ENCODE peak calls at places on chromosomes 6 and 20, in five cellular contexts. One of them, this sample, is unnamed. For H3K4me1, the result is how much of the 10 kb centered on the place peaks cover.

GRCh38 chr6:7542878-7543394 is 1.5 kb downstream of the DSP start:
- DNase-seq in uterus: no peak
- DNase-seq in Peyer's patch: peak
- DNase-seq in PC-3: peak
- DNase-seq in ovary: peak
- DNase-seq in this sample: peak

GRCh38 chr6:128538763-128539162 is 18.4 kb upstream of the PTPRK start:
- DNase-seq in uterus: no peak
- DNase-seq in Peyer's patch: no peak
- DNase-seq in PC-3: peak
- DNase-seq in ovary: no peak
- DNase-seq in this sample: no peak

GRCh38 chr6:112640895-112641294 is 293.8 kb downstream of the RFPL4B start:
- DNase-seq in uterus: no peak
- DNase-seq in Peyer's patch: no peak
- DNase-seq in PC-3: peak
- DNase-seq in ovary: no peak
- DNase-seq in this sample: no peak

GRCh38 chr6:36857325-36857724 is 17.3 kb downstream of the PPIL1 start:
- DNase-seq in uterus: no peak
- DNase-seq in Peyer's patch: no peak
- DNase-seq in PC-3: no peak
- DNase-seq in ovary: no peak
- DNase-seq in this sample: no peak

GRCh38 chr20:7967199-7967844 is 27.1 kb upstream of the HAO1 start:
- DNase-seq in uterus: no peak
- DNase-seq in Peyer's patch: no peak
- DNase-seq in PC-3: peak
- DNase-seq in ovary: no peak
- DNase-seq in this sample: no peak

GRCh38 chr6:96522469-96523009 is 933 bp downstream of the UFL1 start:
- DNase-seq in uterus: no peak
- DNase-seq in Peyer's patch: no peak
- DNase-seq in PC-3: no peak
- DNase-seq in ovary: no peak
- DNase-seq in this sample: no peak

GRCh38 chr6:101402618-101403002 is 9.1 kb downstream of the GRIK2 start:
- DNase-seq in uterus: no peak
- DNase-seq in Peyer's patch: no peak
- DNase-seq in PC-3: no peak
- DNase-seq in ovary: no peak
- DNase-seq in this sample: no peak

GRCh38 chr20:3796477-3797225 is 541 bp downstream of the CDC25B start:
- DNase-seq in uterus: no peak
- DNase-seq in Peyer's patch: no peak
- DNase-seq in PC-3: no peak
- DNase-seq in ovary: no peak
- DNase-seq in this sample: no peak

GRCh38 chr6:110233769-110234374 is 53.6 kb downstream of the CDC40 start:
- DNase-seq in uterus: no peak
- DNase-seq in Peyer's patch: no peak
- DNase-seq in PC-3: no peak
- DNase-seq in ovary: no peak
- DNase-seq in this sample: no peak

GRCh38 chr20:3374296-3374695 is 33.2 kb downstream of the DNAAF9 start:
- DNase-seq in uterus: no peak
- DNase-seq in Peyer's patch: no peak
- DNase-seq in PC-3: no peak
- DNase-seq in ovary: no peak
- DNase-seq in this sample: no peak

GRCh38 chr6:82113231-82113630 is 134.3 kb downstream of the IBTK start:
- DNase-seq in uterus: no peak
- DNase-seq in Peyer's patch: no peak
- DNase-seq in PC-3: no peak
- DNase-seq in ovary: no peak
- DNase-seq in this sample: no peak

GRCh38 chr20:36924167-36925045 is 27.1 kb downstream of the SAMHD1 start:
- DNase-seq in uterus: no peak
- DNase-seq in Peyer's patch: peak
- DNase-seq in PC-3: no peak
- DNase-seq in ovary: no peak
- DNase-seq in this sample: no peak

GRCh38 chr6:42787018-42787611 is 5.3 kb downstream of the BICRAL start:
- DNase-seq in uterus: no peak
- DNase-seq in Peyer's patch: no peak
- DNase-seq in PC-3: no peak
- DNase-seq in ovary: no peak
- DNase-seq in this sample: no peak

GRCh38 chr6:142784344-142784743 is 160.6 kb downstream of the HIVEP2 start:
- DNase-seq in uterus: no peak
- DNase-seq in Peyer's patch: peak
- DNase-seq in PC-3: no peak
- DNase-seq in ovary: no peak
- DNase-seq in this sample: no peak

GRCh38 chr6:30062471-30063178 is 1.6 kb downstream of the POLR1H start:
- DNase-seq in uterus: no peak
- DNase-seq in Peyer's patch: no peak
- DNase-seq in PC-3: peak
- DNase-seq in ovary: no peak
- DNase-seq in this sample: no peak

GRCh38 chr6:129104131-129104530 is 221.2 kb downstream of the LAMA2 start:
- DNase-seq in uterus: no peak
- DNase-seq in Peyer's patch: no peak
- DNase-seq in PC-3: peak
- DNase-seq in ovary: no peak
- DNase-seq in this sample: no peak

GRCh38 chr6:11143394-11144371 is 32.2 kb upstream of the ERVFRD-1 start:
- DNase-seq in uterus: peak
- DNase-seq in Peyer's patch: peak
- DNase-seq in PC-3: peak
- DNase-seq in ovary: no peak
- DNase-seq in this sample: peak

GRCh38 chr6:151658091-151658490 is 149.4 kb upstream of the ESR1 start:
- DNase-seq in uterus: no peak
- DNase-seq in Peyer's patch: no peak
- DNase-seq in PC-3: peak
- DNase-seq in ovary: no peak
- DNase-seq in this sample: no peak

GRCh38 chr20:19887566-19888268 is 129.4 kb upstream of the NAA20 start:
- DNase-seq in uterus: no peak
- DNase-seq in Peyer's patch: peak
- DNase-seq in PC-3: no peak
- DNase-seq in ovary: no peak
- DNase-seq in this sample: no peak

GRCh38 chr6:25713802-25714201 is 40.7 kb upstream of the SLC17A4 start:
- DNase-seq in uterus: no peak
- DNase-seq in Peyer's patch: no peak
- DNase-seq in PC-3: no peak
- DNase-seq in ovary: no peak
- DNase-seq in this sample: no peak

GRCh38 chr6:30887901-30888300 is 3.6 kb downstream of the DDR1 start:
- DNase-seq in uterus: no peak
- DNase-seq in Peyer's patch: no peak
- DNase-seq in PC-3: no peak
- DNase-seq in ovary: no peak
- DNase-seq in this sample: no peak

GRCh38 chr20:25508083-25508770 is 77.1 kb downstream of the NINL start:
- DNase-seq in uterus: no peak
- DNase-seq in Peyer's patch: peak
- DNase-seq in PC-3: peak
- DNase-seq in ovary: peak
- DNase-seq in this sample: no peak

GRCh38 chr6:52840763-52841585 is at the start of gene GSTA5:
- DNase-seq in uterus: no peak
- DNase-seq in Peyer's patch: no peak
- DNase-seq in PC-3: peak
- DNase-seq in ovary: no peak
- DNase-seq in this sample: no peak

GRCh38 chr6:658244-658643 is 1.3 kb upstream of the HUS1B start:
- DNase-seq in uterus: no peak
- DNase-seq in Peyer's patch: no peak
- DNase-seq in PC-3: no peak
- DNase-seq in ovary: no peak
- DNase-seq in this sample: no peak

GRCh38 chr6:170584181-170584953 is at the start of gene PDCD2:
- DNase-seq in uterus: peak
- DNase-seq in Peyer's patch: peak
- DNase-seq in PC-3: peak
- DNase-seq in ovary: peak
- DNase-seq in this sample: peak

GRCh38 chr6:79632580-79632979 is 1.5 kb downstream of the SH3BGRL2 start:
- DNase-seq in uterus: no peak
- DNase-seq in Peyer's patch: no peak
- DNase-seq in PC-3: peak
- DNase-seq in ovary: no peak
- DNase-seq in this sample: no peak

GRCh38 chr6:152089992-152090391 is 282.5 kb downstream of the ESR1 start:
- DNase-seq in uterus: peak
- DNase-seq in Peyer's patch: no peak
- DNase-seq in PC-3: peak
- DNase-seq in ovary: no peak
- DNase-seq in this sample: peak

GRCh38 chr6:145148392-145149175 is 586.7 kb downstream of the EPM2A start:
- DNase-seq in uterus: no peak
- DNase-seq in Peyer's patch: peak
- DNase-seq in PC-3: peak
- DNase-seq in ovary: no peak
- DNase-seq in this sample: no peak

GRCh38 chr20:34527016-34527415 is 10.8 kb downstream of the DYNLRB1 start:
- DNase-seq in uterus: no peak
- DNase-seq in Peyer's patch: peak
- DNase-seq in PC-3: no peak
- DNase-seq in ovary: no peak
- DNase-seq in this sample: no peak
- H3K27ac ChIP-seq in uterus: peak
- H3K27ac ChIP-seq in Peyer's patch: peak
- H3K27ac ChIP-seq in PC-3: peak
- H3K27ac ChIP-seq in ovary: no peak
- H3K27ac ChIP-seq in this sample: peak

GRCh38 chr20:62739581-62740285 is 31.1 kb downstream of the NTSR1 start:
- DNase-seq in uterus: no peak
- DNase-seq in Peyer's patch: peak
- DNase-seq in PC-3: peak
- DNase-seq in ovary: no peak
- DNase-seq in this sample: peak

GRCh38 chr20:62739067-62739466 is 30.4 kb downstream of the NTSR1 start:
- DNase-seq in uterus: no peak
- DNase-seq in Peyer's patch: peak
- DNase-seq in PC-3: no peak
- DNase-seq in ovary: peak
- DNase-seq in this sample: peak

GRCh38 chr20:62737271-62737761 is 28.7 kb downstream of the NTSR1 start:
- DNase-seq in uterus: no peak
- DNase-seq in Peyer's patch: peak
- DNase-seq in PC-3: no peak
- DNase-seq in ovary: peak
- DNase-seq in this sample: peak

GRCh38 chr20:62736407-62737071 is 27.9 kb downstream of the NTSR1 start:
- DNase-seq in uterus: no peak
- DNase-seq in Peyer's patch: peak
- DNase-seq in PC-3: no peak
- DNase-seq in ovary: peak
- DNase-seq in this sample: peak

GRCh38 chr20:62737971-62738881 is 29.6 kb downstream of the NTSR1 start:
- DNase-seq in uterus: no peak
- DNase-seq in Peyer's patch: peak
- DNase-seq in PC-3: no peak
- DNase-seq in ovary: peak
- DNase-seq in this sample: peak
- H3K4me1 ChIP-seq in uterus: under half
- H3K4me1 ChIP-seq in Peyer's patch: under half
- H3K4me1 ChIP-seq in PC-3: under half
- H3K4me1 ChIP-seq in ovary: under half
- H3K4me1 ChIP-seq in this sample: under half

GRCh38 chr20:18645196-18645745 is 57.4 kb downstream of the DTD1 start:
- DNase-seq in uterus: no peak
- DNase-seq in Peyer's patch: no peak
- DNase-seq in PC-3: no peak
- DNase-seq in ovary: no peak
- DNase-seq in this sample: no peak
- H3K27ac ChIP-seq in uterus: no peak
- H3K27ac ChIP-seq in Peyer's patch: no peak
- H3K27ac ChIP-seq in PC-3: no peak
- H3K27ac ChIP-seq in ovary: no peak
- H3K27ac ChIP-seq in this sample: no peak

DNA sequence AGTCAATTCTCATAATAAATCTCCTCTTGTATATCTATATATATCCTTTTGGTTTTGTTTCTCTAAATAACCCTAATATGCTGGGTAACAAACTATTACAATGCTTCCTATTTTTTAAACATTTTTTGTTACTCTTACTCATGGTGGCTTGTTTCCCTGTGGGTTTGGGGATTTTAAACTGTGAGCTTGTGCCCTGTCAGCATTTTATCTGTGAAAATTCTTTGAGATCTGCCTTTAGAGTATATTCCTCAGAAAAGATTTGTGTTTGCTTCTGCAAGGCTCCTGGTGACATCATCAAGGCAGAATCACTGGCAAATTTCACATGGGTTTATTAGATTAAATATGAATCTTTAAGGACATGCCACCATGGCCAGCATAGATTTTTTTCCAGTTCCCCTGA is 273.6 kb downstream of the LRFN2 start:
- DNase-seq in uterus: no peak
- DNase-seq in Peyer's patch: no peak
- DNase-seq in PC-3: no peak
- DNase-seq in ovary: no peak
- DNase-seq in this sample: no peak
- H3K4me1 ChIP-seq in uterus: under half
- H3K4me1 ChIP-seq in Peyer's patch: under half
- H3K4me1 ChIP-seq in PC-3: under half
- H3K4me1 ChIP-seq in ovary: under half
- H3K4me1 ChIP-seq in this sample: under half

GRCh38 chr6:3212261-3212660 is 15.2 kb downstream of the TUBB2B start:
- DNase-seq in uterus: no peak
- DNase-seq in Peyer's patch: no peak
- DNase-seq in PC-3: no peak
- DNase-seq in ovary: no peak
- DNase-seq in this sample: no peak
- H3K27ac ChIP-seq in uterus: no peak
- H3K27ac ChIP-seq in Peyer's patch: no peak
- H3K27ac ChIP-seq in PC-3: no peak
- H3K27ac ChIP-seq in ovary: no peak
- H3K27ac ChIP-seq in this sample: no peak

GRCh38 chr6:106051241-106051640 is 34.9 kb upstream of the PRDM1 start:
- DNase-seq in uterus: no peak
- DNase-seq in Peyer's patch: no peak
- DNase-seq in PC-3: no peak
- DNase-seq in ovary: no peak
- DNase-seq in this sample: no peak
- H3K4me1 ChIP-seq in uterus: under half
- H3K4me1 ChIP-seq in Peyer's patch: under half
- H3K4me1 ChIP-seq in PC-3: under half
- H3K4me1 ChIP-seq in ovary: under half
- H3K4me1 ChIP-seq in this sample: under half

This sample was measured in left ventricle myocardium inferior.